ENCODE peak calls at places on chromosomes 4 and X, in five cellular contexts. D is upper lobe of right lung; V is CD14-positive monocyte; Y is germinal center; S is activated CD8-positive, alpha-beta memory T cell treated with anti-CD3 and anti-CD28 coated beads, Interleukin-2, amount 50 U/mL, for 48 hours. M is an unnamed sample.

GRCh38 chrX:149962859-149963757 is 24.8 kb upstream of the EOLA2 start:
- DNase-seq in D (no peak), V (no peak), Y (peak; percentile 14), S (no peak), M (no peak)

GRCh38 chr4:147866532-147867271 is 134.8 kb downstream of the ARHGAP10 start:
- DNase-seq in D (peak; percentile 90), V (peak; percentile 88), Y (peak; percentile 77), S (peak; percentile 96), M (peak; percentile 83)

GRCh38 chr4:129806986-129807385 is 711.0 kb downstream of the C4orf33 start:
- DNase-seq in D (no peak), V (no peak), Y (no peak), S (no peak), M (no peak)

GRCh38 chr4:52376107-52376704 is 282.9 kb downstream of the USP46 start:
- DNase-seq in D (no peak), V (no peak), Y (peak; percentile 3), S (no peak), M (no peak)

GRCh38 chrX:40966204-40966820 is 118.9 kb upstream of the USP9X start:
- DNase-seq in D (no peak), V (no peak), Y (no peak), S (no peak), M (no peak)

GRCh38 chrX:153459976-153460375 is 10.4 kb downstream of the HAUS7 start:
- DNase-seq in D (no peak), V (no peak), Y (no peak), S (no peak), M (no peak)

GRCh38 chr4:177190995-177191568 is 118.6 kb upstream of the NEIL3 start:
- DNase-seq in D (no peak), V (no peak), Y (no peak), S (no peak), M (no peak)

GRCh38 chrX:154799554-154800348 is 5.5 kb downstream of the MPP1 start:
- DNase-seq in D (no peak), V (no peak), Y (no peak), S (no peak), M (no peak)

GRCh38 chr4:38371391-38371851 is 292.6 kb upstream of the KLF3 start:
- DNase-seq in D (no peak), V (no peak), Y (no peak), S (no peak), M (no peak)

GRCh38 chr4:109214622-109215350 is 87.7 kb downstream of the COL25A1 start:
- DNase-seq in D (no peak), V (no peak), Y (no peak), S (no peak), M (no peak)

GRCh38 chr4:154658680-154659402 is 46.4 kb upstream of the FGG start:
- DNase-seq in D (no peak), V (no peak), Y (no peak), S (no peak), M (no peak)

GRCh38 chrX:139691843-139692505 is 16.0 kb downstream of the MCF2 start:
- DNase-seq in D (no peak), V (no peak), Y (no peak), S (no peak), M (no peak)

GRCh38 chr4:175339100-175339707 is 421.0 kb downstream of the ADAM29 start:
- DNase-seq in D (no peak), V (no peak), Y (no peak), S (no peak), M (no peak)

M was measured in T-cell.